ENCODE peak calls at places on chromosomes 13 and 19, in four cellular contexts. One of them, this sample, is unnamed.

GRCh38 chr19:57351867-57352266 is 796 bp downstream of the ZNF304 start:
- DNase-seq in brain microvascular endothelial cell: no peak
- DNase-seq in immature natural killer cell: no peak
- DNase-seq in HEK293T: no peak
- DNase-seq in this sample: no peak

GRCh38 chr13:105370011-105370645 is 1165.3 kb downstream of the EFNB2 start:
- DNase-seq in immature natural killer cell: no peak
- DNase-seq in HEK293T: no peak
- DNase-seq in brain microvascular endothelial cell: no peak
- DNase-seq in this sample: no peak

GRCh38 chr19:16608290-16608704 is 19.7 kb downstream of the MED26 start:
- DNase-seq in immature natural killer cell: no peak
- DNase-seq in HEK293T: no peak
- DNase-seq in brain microvascular endothelial cell: peak
- DNase-seq in this sample: no peak

GRCh38 chr13:66578305-66578704 is 651.8 kb downstream of the PCDH9 start:
- DNase-seq in HEK293T: no peak
- DNase-seq in immature natural killer cell: no peak
- DNase-seq in brain microvascular endothelial cell: peak
- DNase-seq in this sample: no peak

GRCh38 chr19:33125929-33126388 is 6.0 kb upstream of the WDR88 start:
- DNase-seq in HEK293T: peak
- DNase-seq in immature natural killer cell: peak
- DNase-seq in brain microvascular endothelial cell: peak
- DNase-seq in this sample: peak

GRCh38 chr19:22026687-22027086 is 15.9 kb upstream of the ZNF208 start:
- DNase-seq in HEK293T: no peak
- DNase-seq in brain microvascular endothelial cell: no peak
- DNase-seq in immature natural killer cell: no peak
- DNase-seq in this sample: no peak

GRCh38 chr19:49946415-49946814 is 14.6 kb downstream of the SIGLEC11 start:
- DNase-seq in immature natural killer cell: no peak
- DNase-seq in brain microvascular endothelial cell: no peak
- DNase-seq in HEK293T: no peak
- DNase-seq in this sample: no peak

GRCh38 chr13:35485451-35485850 is 9.0 kb upstream of the MAB21L1 start:
- DNase-seq in brain microvascular endothelial cell: no peak
- DNase-seq in HEK293T: no peak
- DNase-seq in immature natural killer cell: no peak
- DNase-seq in this sample: no peak

GRCh38 chr13:94595006-94595942 is 678 bp downstream of the TGDS start:
- DNase-seq in brain microvascular endothelial cell: no peak
- DNase-seq in HEK293T: peak
- DNase-seq in immature natural killer cell: no peak
- DNase-seq in this sample: peak

GRCh38 chr19:52034051-52034728 is 6.0 kb upstream of the ZNF614 start:
- DNase-seq in brain microvascular endothelial cell: no peak
- DNase-seq in immature natural killer cell: no peak
- DNase-seq in HEK293T: no peak
- DNase-seq in this sample: no peak

GRCh38 chr13:108266316-108266936 is 3.1 kb upstream of the TNFSF13B start:
- DNase-seq in brain microvascular endothelial cell: no peak
- DNase-seq in immature natural killer cell: no peak
- DNase-seq in HEK293T: no peak
- DNase-seq in this sample: peak

GRCh38 chr13:64930636-64931035 is 2299.5 kb downstream of the PCDH9 start:
- DNase-seq in HEK293T: no peak
- DNase-seq in brain microvascular endothelial cell: no peak
- DNase-seq in immature natural killer cell: no peak
- DNase-seq in this sample: no peak

GRCh38 chr19:6021878-6022569 is 44.1 kb upstream of the RANBP3 start:
- DNase-seq in HEK293T: peak
- DNase-seq in brain microvascular endothelial cell: peak
- DNase-seq in immature natural killer cell: peak
- DNase-seq in this sample: peak

GRCh38 chr19:29277107-29277506 is 64.2 kb upstream of the UQCRFS1 start:
- DNase-seq in immature natural killer cell: peak
- DNase-seq in HEK293T: no peak
- DNase-seq in brain microvascular endothelial cell: no peak
- DNase-seq in this sample: peak

GRCh38 chr13:32391101-32391620 is 36.8 kb downstream of the N4BP2L1 start:
- DNase-seq in HEK293T: no peak
- DNase-seq in brain microvascular endothelial cell: no peak
- DNase-seq in immature natural killer cell: no peak
- DNase-seq in this sample: no peak

GRCh38 chr13:44274838-44275237 is 98.8 kb upstream of the SERP2 start:
- DNase-seq in immature natural killer cell: no peak
- DNase-seq in HEK293T: no peak
- DNase-seq in brain microvascular endothelial cell: no peak
- DNase-seq in this sample: no peak